ENCODE peak calls at places on chromosomes 3 and 15, in six cellular contexts. One of them, this sample, is unnamed.

GRCh38 chr3:53464424-53464823 is 30.0 kb upstream of the CACNA1D start:
- DNase-seq in A549: peak
- DNase-seq in HepG2: peak
- DNase-seq in NB4: no peak
- DNase-seq in GM12878: no peak
- DNase-seq in K562: no peak
- DNase-seq in this sample: no peak

GRCh38 chr15:98668566-98669308 is 20.4 kb downstream of the IGF1R start:
- DNase-seq in A549: no peak
- DNase-seq in HepG2: no peak
- DNase-seq in NB4: no peak
- DNase-seq in GM12878: peak
- DNase-seq in K562: no peak
- DNase-seq in this sample: peak

GRCh38 chr3:187319699-187320302 is 28.3 kb upstream of the MASP1 start:
- DNase-seq in A549: peak
- DNase-seq in HepG2: peak
- DNase-seq in NB4: peak
- DNase-seq in GM12878: peak
- DNase-seq in K562: peak
- DNase-seq in this sample: peak

GRCh38 chr15:56985871-56986270 is 67.4 kb downstream of the TCF12 start:
- DNase-seq in A549: no peak
- DNase-seq in HepG2: no peak
- DNase-seq in NB4: no peak
- DNase-seq in GM12878: no peak
- DNase-seq in K562: no peak
- DNase-seq in this sample: no peak

GRCh38 chr3:41673643-41674042 is 288.3 kb downstream of the ULK4 start:
- DNase-seq in A549: no peak
- DNase-seq in HepG2: no peak
- DNase-seq in NB4: no peak
- DNase-seq in GM12878: no peak
- DNase-seq in K562: no peak
- DNase-seq in this sample: no peak

GRCh38 chr3:36943601-36944000 is 1.3 kb downstream of the TRANK1 start:
- DNase-seq in A549: no peak
- DNase-seq in HepG2: no peak
- DNase-seq in NB4: no peak
- DNase-seq in GM12878: no peak
- DNase-seq in K562: no peak
- DNase-seq in this sample: no peak

GRCh38 chr3:39124876-39125836 is 17.7 kb downstream of the TTC21A start:
- DNase-seq in A549: peak
- DNase-seq in HepG2: peak
- DNase-seq in NB4: no peak
- DNase-seq in GM12878: no peak
- DNase-seq in K562: peak
- DNase-seq in this sample: peak

GRCh38 chr15:79777916-79778315 is 118.9 kb downstream of the MTHFS start:
- DNase-seq in A549: no peak
- DNase-seq in HepG2: no peak
- DNase-seq in NB4: no peak
- DNase-seq in GM12878: no peak
- DNase-seq in K562: no peak
- DNase-seq in this sample: no peak

GRCh38 chr3:152717252-152717651 is 117.7 kb upstream of the P2RY1 start:
- DNase-seq in A549: no peak
- DNase-seq in HepG2: no peak
- DNase-seq in NB4: no peak
- DNase-seq in GM12878: no peak
- DNase-seq in K562: no peak
- DNase-seq in this sample: no peak

GRCh38 chr3:21920431-21920830 is 169.4 kb upstream of the ZNF385D start:
- DNase-seq in A549: no peak
- DNase-seq in HepG2: no peak
- DNase-seq in NB4: no peak
- DNase-seq in GM12878: no peak
- DNase-seq in K562: no peak
- DNase-seq in this sample: no peak

GRCh38 chr15:46918462-46919125 is 798.7 kb upstream of the SEMA6D start:
- DNase-seq in A549: no peak
- DNase-seq in HepG2: no peak
- DNase-seq in NB4: no peak
- DNase-seq in GM12878: no peak
- DNase-seq in K562: no peak
- DNase-seq in this sample: no peak

GRCh38 chr15:90002428-90002844 is 1.3 kb downstream of the ZNF710 start:
- DNase-seq in A549: peak
- DNase-seq in HepG2: no peak
- DNase-seq in NB4: peak
- DNase-seq in GM12878: no peak
- DNase-seq in K562: peak
- DNase-seq in this sample: peak

GRCh38 chr3:145557405-145557804 is 603.6 kb downstream of the PLOD2 start:
- DNase-seq in A549: peak
- DNase-seq in HepG2: no peak
- DNase-seq in NB4: no peak
- DNase-seq in GM12878: no peak
- DNase-seq in K562: no peak
- DNase-seq in this sample: no peak
- TF ChIP-seq CTCF in A549: no peak
- TF ChIP-seq CTCF in HepG2: no peak
- TF ChIP-seq CTCF in NB4: no peak
- TF ChIP-seq CTCF in GM12878: no peak
- TF ChIP-seq CTCF in K562: no peak
- TF ChIP-seq CTCF in this sample: no peak

GRCh38 chr3:126292318-126293070 is 64.7 kb downstream of the KLF15 start:
- DNase-seq in A549: no peak
- DNase-seq in HepG2: no peak
- DNase-seq in NB4: no peak
- DNase-seq in GM12878: no peak
- DNase-seq in K562: no peak
- DNase-seq in this sample: no peak

GRCh38 chr3:126294211-126294801 is 62.9 kb downstream of the KLF15 start:
- DNase-seq in A549: no peak
- DNase-seq in HepG2: no peak
- DNase-seq in NB4: no peak
- DNase-seq in GM12878: no peak
- DNase-seq in K562: no peak
- DNase-seq in this sample: no peak

GRCh38 chr3:126291537-126291936 is 65.7 kb downstream of the KLF15 start:
- DNase-seq in A549: no peak
- DNase-seq in HepG2: no peak
- DNase-seq in NB4: no peak
- DNase-seq in GM12878: no peak
- DNase-seq in K562: no peak
- DNase-seq in this sample: no peak

GRCh38 chr3:126295407-126295939 is 61.7 kb downstream of the KLF15 start:
- DNase-seq in A549: no peak
- DNase-seq in HepG2: no peak
- DNase-seq in NB4: no peak
- DNase-seq in GM12878: no peak
- DNase-seq in K562: no peak
- DNase-seq in this sample: no peak

GRCh38 chr3:126293370-126294082 is 63.7 kb downstream of the KLF15 start:
- DNase-seq in A549: no peak
- DNase-seq in HepG2: peak
- DNase-seq in NB4: peak
- DNase-seq in GM12878: no peak
- DNase-seq in K562: no peak
- DNase-seq in this sample: no peak
- TF ChIP-seq MYC in A549: no peak
- TF ChIP-seq MYC in HepG2: no peak
- TF ChIP-seq MYC in NB4: no peak
- TF ChIP-seq MYC in GM12878: no peak
- TF ChIP-seq MYC in K562: no peak
- TF ChIP-seq MYC in this sample: no peak

DNA sequence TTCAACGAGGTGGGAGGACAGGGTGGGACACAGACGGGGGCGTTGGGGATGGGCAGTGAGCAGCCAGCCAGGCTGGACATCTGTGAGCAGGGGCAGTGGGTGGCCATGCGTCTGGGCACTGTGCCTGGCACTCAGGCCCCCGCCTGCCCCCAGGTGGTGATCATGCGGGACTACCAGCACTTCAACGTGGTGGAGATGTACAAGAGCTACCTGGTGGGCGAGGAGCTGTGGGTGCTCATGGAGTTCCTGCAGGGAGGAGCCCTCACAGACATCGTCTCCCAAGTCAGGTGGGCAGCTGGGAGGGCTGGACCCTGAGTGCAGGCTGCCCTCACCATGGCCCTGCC is 10.2 kb downstream of the ANKRD63 start:
- DNase-seq in A549: peak
- DNase-seq in HepG2: peak
- DNase-seq in NB4: no peak
- DNase-seq in GM12878: no peak
- DNase-seq in K562: no peak
- DNase-seq in this sample: no peak
- TF ChIP-seq CTCF in A549: peak
- TF ChIP-seq CTCF in HepG2: peak
- TF ChIP-seq CTCF in NB4: peak
- TF ChIP-seq CTCF in GM12878: peak
- TF ChIP-seq CTCF in K562: peak
- TF ChIP-seq CTCF in this sample: no peak

DNA sequence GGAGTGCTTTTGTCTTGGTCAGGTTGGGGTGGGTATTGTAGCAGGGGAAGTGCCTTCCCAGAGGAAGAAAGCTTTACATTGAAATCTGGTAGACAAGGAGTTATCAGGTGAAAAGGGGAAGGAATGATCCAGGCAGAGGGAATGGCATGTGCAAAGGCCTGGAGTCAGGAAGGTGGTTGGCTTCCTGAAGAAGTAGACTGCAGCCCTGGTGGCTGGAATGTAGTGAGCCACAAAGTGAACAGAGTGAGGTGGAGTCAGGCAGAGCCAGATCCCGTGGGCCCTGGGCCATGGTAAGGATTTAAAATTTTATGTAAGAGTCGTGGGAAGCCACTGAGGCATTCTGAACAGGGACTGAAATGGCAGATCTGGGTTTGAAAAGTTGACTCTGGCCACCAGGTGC is 58.3 kb downstream of the RAB11A start:
- DNase-seq in A549: peak
- DNase-seq in HepG2: no peak
- DNase-seq in NB4: no peak
- DNase-seq in GM12878: no peak
- DNase-seq in K562: no peak
- DNase-seq in this sample: no peak
- TF ChIP-seq MYC in A549: no peak
- TF ChIP-seq MYC in HepG2: no peak
- TF ChIP-seq MYC in NB4: no peak
- TF ChIP-seq MYC in GM12878: no peak
- TF ChIP-seq MYC in K562: no peak
- TF ChIP-seq MYC in this sample: no peak

GRCh38 chr3:17798000-17798399 is 55.6 kb upstream of the TBC1D5 start:
- DNase-seq in A549: peak
- DNase-seq in HepG2: peak
- DNase-seq in NB4: peak
- DNase-seq in GM12878: no peak
- DNase-seq in K562: peak
- DNase-seq in this sample: no peak
- TF ChIP-seq CTCF in A549: no peak
- TF ChIP-seq CTCF in HepG2: no peak
- TF ChIP-seq CTCF in NB4: no peak
- TF ChIP-seq CTCF in GM12878: peak
- TF ChIP-seq CTCF in K562: peak
- TF ChIP-seq CTCF in this sample: no peak

DNA sequence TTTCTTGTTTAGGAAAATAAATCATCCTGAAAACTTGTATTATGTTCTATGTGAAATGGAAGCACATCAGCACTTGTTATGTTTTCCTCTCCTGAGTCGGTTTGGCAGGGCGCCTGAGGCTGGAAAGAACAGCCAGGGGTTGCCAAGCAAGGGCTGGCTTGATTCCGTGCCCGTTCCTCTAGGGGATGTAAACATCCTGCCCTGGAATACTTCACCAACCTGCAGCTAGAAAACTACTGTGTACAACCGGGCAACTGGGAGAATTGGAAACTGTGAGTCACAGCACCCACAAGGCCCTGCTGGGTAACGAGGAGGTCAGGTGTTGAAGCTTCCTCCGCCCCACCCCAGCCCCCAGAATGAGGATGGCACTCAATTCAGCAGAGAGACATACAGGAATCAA is 67.1 kb downstream of the EIF4E3 start:
- DNase-seq in A549: peak
- DNase-seq in HepG2: no peak
- DNase-seq in NB4: no peak
- DNase-seq in GM12878: no peak
- DNase-seq in K562: no peak
- DNase-seq in this sample: peak
- TF ChIP-seq MYC in A549: no peak
- TF ChIP-seq MYC in HepG2: no peak
- TF ChIP-seq MYC in NB4: no peak
- TF ChIP-seq MYC in GM12878: no peak
- TF ChIP-seq MYC in K562: no peak
- TF ChIP-seq MYC in this sample: no peak

DNA sequence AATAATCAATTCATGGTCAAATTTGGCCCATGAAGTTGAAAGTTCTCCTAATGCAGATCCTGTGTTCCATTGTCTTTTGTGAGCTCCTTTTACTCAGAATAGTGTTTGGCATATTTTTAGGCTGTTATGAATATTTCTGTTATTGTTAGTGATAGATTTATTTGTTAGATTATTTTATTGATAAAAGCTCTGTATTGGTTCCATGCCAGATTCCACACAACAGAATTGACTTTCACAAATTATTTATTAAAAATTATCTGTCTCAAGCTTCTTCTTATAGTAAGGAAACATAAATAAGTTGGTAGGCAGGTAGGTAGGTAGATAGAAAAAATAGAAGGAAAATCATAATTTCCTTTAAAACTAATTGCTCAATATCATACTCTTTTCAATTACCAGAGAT is 557.4 kb downstream of the CADM2 start:
- DNase-seq in A549: no peak
- DNase-seq in HepG2: no peak
- DNase-seq in NB4: no peak
- DNase-seq in GM12878: no peak
- DNase-seq in K562: no peak
- DNase-seq in this sample: no peak
- TF ChIP-seq CTCF in A549: no peak
- TF ChIP-seq CTCF in HepG2: no peak
- TF ChIP-seq CTCF in NB4: no peak
- TF ChIP-seq CTCF in GM12878: no peak
- TF ChIP-seq CTCF in K562: no peak
- TF ChIP-seq CTCF in this sample: no peak